ENCODE peak calls at places on chromosome 14, in five cellular contexts. G, N, P, E and T are unnamed samples.
A peak's percentile ranks its signal among the peaks of the same experiment; 100 is the strongest.

GRCh38 chr14:69535230-69535848 is 39.3 kb downstream of the CCDC177 start:
- DNase-seq in G (no peak), N (peak; percentile 51), P (peak; percentile 16), E (no peak), T (no peak)

GRCh38 chr14:90513151-90514014 is 116.6 kb downstream of the CALM1 start:
- DNase-seq in G (peak; percentile 90), N (peak; percentile 91), P (no peak), E (no peak), T (no peak)

GRCh38 chr14:69398818-69399210 is 322 bp downstream of the SLC39A9 start:
- DNase-seq in G (no peak), N (no peak), P (peak; percentile 6), E (no peak), T (no peak)

GRCh38 chr14:78586681-78587080 is 416.5 kb downstream of the NRXN3 start:
- DNase-seq in G (no peak), N (no peak), P (no peak), E (no peak), T (no peak)

GRCh38 chr14:23433457-23433856 is 2.0 kb downstream of the MYH7 start:
- DNase-seq in G (no peak), N (no peak), P (no peak), E (peak; percentile 54), T (no peak)

GRCh38 chr14:24876009-24876690 is 173.8 kb downstream of the STXBP6 start:
- DNase-seq in G (no peak), N (no peak), P (no peak), E (no peak), T (no peak)

GRCh38 chr14:81459912-81460311 is 59.8 kb upstream of the STON2 start:
- DNase-seq in G (no peak), N (no peak), P (no peak), E (no peak), T (no peak)

GRCh38 chr14:34088918-34089317 is 138.0 kb upstream of the EGLN3 start:
- DNase-seq in G (no peak), N (no peak), P (no peak), E (no peak), T (no peak)

GRCh38 chr14:79831198-79831890 is 380.0 kb downstream of the DIO2 start:
- DNase-seq in G (no peak), N (no peak), P (no peak), E (no peak), T (no peak)

DNA sequence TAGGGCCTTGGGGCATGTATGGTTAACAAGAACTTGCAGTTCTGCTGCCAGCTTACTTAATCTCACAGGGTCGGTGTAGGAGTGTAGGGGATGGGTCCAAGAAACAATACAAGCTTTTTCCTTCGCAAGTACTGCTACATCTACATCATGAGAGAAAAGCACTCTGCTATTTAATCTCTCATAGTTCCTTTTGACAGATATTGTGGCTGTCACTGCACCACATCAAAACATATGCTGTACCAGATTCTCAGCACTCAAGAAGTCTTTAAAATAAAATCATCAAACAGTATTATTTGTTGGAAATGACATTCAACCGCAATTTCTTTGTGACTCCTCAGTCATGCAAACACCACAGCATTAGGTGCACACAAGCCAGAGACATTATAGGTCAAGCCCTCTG is 215.5 kb upstream of the BMP4 start:
- DNase-seq in G (no peak), N (no peak), P (no peak), E (no peak), T (no peak)
- H3K4me3 ChIP-seq in G (no peak overlapping the region), N (no peak overlapping the region), P (no peak overlapping the region), E (no peak overlapping the region), T (no peak overlapping the region)

GRCh38 chr14:71469936-71470335 is 462.3 kb upstream of the RGS6 start:
- DNase-seq in G (no peak), N (no peak), P (no peak), E (no peak), T (no peak)
- H3K4me3 ChIP-seq in G (no peak overlapping the region), N (no peak overlapping the region), P (no peak overlapping the region), E (no peak overlapping the region), T (no peak overlapping the region)

GRCh38 chr14:100268591-100269207 is 29.8 kb downstream of the YY1 start:
- DNase-seq in G (no peak), N (peak; percentile 73), P (no peak), E (no peak), T (no peak)
- H3K4me3 ChIP-seq in G (no peak overlapping the region), N (no peak overlapping the region), P (no peak overlapping the region), E (no peak overlapping the region), T (no peak overlapping the region)

DNA sequence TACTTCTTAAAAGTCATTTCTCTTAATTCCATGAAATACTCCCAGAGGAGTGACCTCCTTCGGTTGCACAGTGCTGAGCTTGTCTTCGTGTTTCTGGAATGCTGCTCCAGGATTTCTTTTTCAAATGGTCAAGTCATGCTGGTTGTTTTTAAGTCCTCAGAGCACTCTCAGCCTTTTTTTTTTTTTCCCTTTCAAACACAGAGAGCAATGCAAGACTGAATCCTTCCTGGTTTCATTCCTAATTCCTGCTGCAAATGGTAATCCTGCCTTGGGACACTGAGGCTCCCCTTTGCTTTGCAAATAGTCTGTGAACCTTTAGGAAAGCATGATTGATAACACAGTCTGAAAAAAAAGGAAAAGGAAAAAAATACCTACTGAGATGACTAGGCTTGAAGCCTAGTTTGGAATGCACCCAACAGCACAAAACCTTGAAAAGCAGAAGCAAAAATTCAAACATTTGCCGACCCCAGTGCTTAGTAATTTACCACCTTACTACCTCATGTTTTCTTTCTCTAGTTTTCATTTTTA is 233.1 kb upstream of the DAAM1 start:
- DNase-seq in G (no peak), N (no peak), P (no peak), E (no peak), T (peak; percentile 26)
- H3K4me3 ChIP-seq in G (no peak overlapping the region), N (no peak overlapping the region), P (no peak overlapping the region), E (no peak overlapping the region), T (no peak overlapping the region)